ENCODE peak calls at places on chromosomes 11 and 22, in nine cellular contexts. K is G401, H is H9, Q is neural progenitor cell, N is NCI-H460, D is ELR, I is nucleus accumbens, U is transverse colon, Z is endothelial cell. P is an unnamed sample.

GRCh38 chr11:60357771-60358170 is 20.6 kb upstream of the MS4A7 start:
- DNase-seq in H (no peak), K (no peak), I (no peak), Q (no peak), Z (no peak), D (no peak), N (no peak), U (no peak), P (no peak)

GRCh38 chr11:706957-707816 is 1.2 kb downstream of the EPS8L2 start:
- DNase-seq in U (peak), I (no peak), K (no peak), D (peak), N (no peak), Q (peak), Z (no peak), H (peak), P (peak)

GRCh38 chr11:25981998-25982397 is 349.9 kb upstream of the ANO3 start:
- DNase-seq in K (peak), D (peak), Z (peak), I (no peak), H (no peak), Q (peak), N (peak), U (no peak), P (peak)

GRCh38 chr11:115606223-115607220 is 102.3 kb upstream of the CADM1 start:
- DNase-seq in Z (no peak), H (no peak), D (no peak), U (no peak), I (no peak), K (peak), Q (no peak), N (no peak), P (no peak)

GRCh38 chr11:123308077-123308476 is 113.0 kb upstream of the CLMP start:
- DNase-seq in D (no peak), Z (no peak), N (no peak), I (no peak), K (peak), H (no peak), U (no peak), Q (no peak), P (peak)

GRCh38 chr22:22667966-22668880 is 23.8 kb downstream of the GGTLC2 start:
- DNase-seq in Z (no peak), I (no peak), N (no peak), U (no peak), K (no peak), H (no peak), D (no peak), Q (peak), P (no peak)

GRCh38 chr22:50170453-50171318 is at the start of gene PANX2:
- DNase-seq in H (no peak), Z (no peak), Q (peak), U (no peak), D (no peak), K (no peak), I (no peak), N (no peak), P (no peak)

GRCh38 chr11:64525711-64526110 is 65.3 kb upstream of the SLC22A12 start:
- DNase-seq in H (no peak), I (no peak), U (no peak), Q (no peak), Z (no peak), N (no peak), D (no peak), K (no peak), P (no peak)

GRCh38 chr11:122137081-122137793 is 21.2 kb upstream of the BLID start:
- DNase-seq in Z (no peak), U (no peak), D (peak), H (no peak), K (no peak), I (no peak), N (peak), Q (no peak), P (peak)

P was measured in cardiac fibroblast.